ENCODE peak calls at places on chromosome 20, in seven cellular contexts. N is left ventricle myocardium inferior, X is body of pancreas, Y is hepatocyte, Q is uterus, Z is heart left ventricle, O is thoracic aorta. A is an unnamed sample.
A peak's percentile ranks its signal among the peaks of the same experiment; 100 is the strongest.

GRCh38 chr20:45346291-45346718 is 1.9 kb downstream of the SDC4 start:
- DNase-seq in N (no peak), X (no peak), Y (no peak), Q (no peak), Z (no peak), O (no peak), A (peak; percentile 47)

GRCh38 chr20:444117-444516 is 18.2 kb downstream of the TBC1D20 start:
- DNase-seq in N (no peak), X (no peak), Y (no peak), Q (no peak), Z (no peak), O (no peak), A (no peak)

GRCh38 chr20:13009682-13010406 is 1.1 kb downstream of the SPTLC3 start:
- DNase-seq in N (no peak), X (peak; percentile 81), Y (peak; percentile 59), Q (peak; percentile 17), Z (peak; percentile 55), O (peak; percentile 3), A (no peak)

GRCh38 chr20:51028616-51029263 is 5.8 kb upstream of the KCNG1 start:
- DNase-seq in N (no peak), X (no peak), Y (no peak), Q (no peak), Z (no peak), O (no peak), A (no peak)

GRCh38 chr20:10219452-10219791 is 792 bp downstream of the SNAP25 start:
- DNase-seq in N (peak; percentile 70), X (peak; percentile 69), Y (peak; percentile 93), Q (peak; percentile 80), Z (peak; percentile 59), O (peak; percentile 16), A (peak; percentile 63)

GRCh38 chr20:25706793-25707192 is 10.1 kb upstream of the ZNF337 start:
- DNase-seq in N (no peak), X (no peak), Y (no peak), Q (no peak), Z (no peak), O (no peak), A (no peak)

GRCh38 chr20:4027590-4028265 is 12.4 kb upstream of the RNF24 start:
- DNase-seq in N (no peak), X (no peak), Y (no peak), Q (no peak), Z (no peak), O (no peak), A (no peak)

GRCh38 chr20:46791722-46792416 is 82.4 kb downstream of the SLC2A10 start:
- DNase-seq in N (no peak), X (no peak), Y (no peak), Q (no peak), Z (no peak), O (no peak), A (no peak)

GRCh38 chr20:33908351-33908750 is 85.4 kb upstream of the RALY start:
- DNase-seq in N (no peak), X (no peak), Y (no peak), Q (no peak), Z (no peak), O (no peak), A (no peak)

GRCh38 chr20:24653306-24653705 is 183.9 kb downstream of the SYNDIG1 start:
- DNase-seq in N (no peak), X (no peak), Y (peak; percentile 68), Q (no peak), Z (no peak), O (no peak), A (peak; percentile 31)

GRCh38 chr20:21505161-21505809 is 8.6 kb downstream of the NKX2-2 start:
- DNase-seq in N (peak; percentile 48), X (peak; percentile 66), Y (peak; percentile 85), Q (peak; percentile 41), Z (peak; percentile 36), O (peak; percentile 25), A (peak; percentile 52)

GRCh38 chr20:2178328-2179232 is 77.0 kb downstream of the STK35 start:
- DNase-seq in N (no peak), X (no peak), Y (no peak), Q (peak; percentile 48), Z (no peak), O (no peak), A (no peak)

GRCh38 chr20:53595018-53595378 is 1.4 kb upstream of the ZNF217 start:
- DNase-seq in N (no peak), X (no peak), Y (no peak), Q (no peak), Z (no peak), O (no peak), A (no peak)

GRCh38 chr20:53599039-53599362 is 5.4 kb upstream of the ZNF217 start:
- DNase-seq in N (no peak), X (no peak), Y (no peak), Q (no peak), Z (no peak), O (no peak), A (peak; percentile 12)

GRCh38 chr20:53597521-53598120 is 4.0 kb upstream of the ZNF217 start:
- DNase-seq in N (no peak), X (no peak), Y (peak; percentile 30), Q (no peak), Z (no peak), O (no peak), A (no peak)

GRCh38 chr20:53598140-53599038 is 4.8 kb upstream of the ZNF217 start:
- DNase-seq in N (no peak), X (no peak), Y (no peak), Q (no peak), Z (no peak), O (no peak), A (peak; percentile 45)

GRCh38 chr20:53597085-53597482 is 3.4 kb upstream of the ZNF217 start:
- DNase-seq in N (no peak), X (peak; percentile 44), Y (peak; percentile 56), Q (no peak), Z (no peak), O (no peak), A (no peak)
- H3K4me3 ChIP-seq in N (no peak overlapping the region), X (no peak overlapping the region), Y (peak overlapping the region; percentile 1), Q (no peak overlapping the region), Z (no peak overlapping the region), O (no peak overlapping the region), A (no peak overlapping the region)

GRCh38 chr20:43936805-43937204 is 22.2 kb downstream of the TOX2 start:
- DNase-seq in N (no peak), X (no peak), Y (no peak), Q (no peak), Z (no peak), O (no peak), A (no peak)
- H3K4me1 ChIP-seq in N (peaks cover 22% of the 10 kb centered on the region), X (peaks cover 15% of the 10 kb centered on the region), Y (peaks cover 5% of the 10 kb centered on the region), Q (no peaks in the 10 kb centered on the region), Z (no peaks in the 10 kb centered on the region), O (peaks cover 60% of the 10 kb centered on the region), A (peaks cover 8% of the 10 kb centered on the region)

GRCh38 chr20:23371496-23371895 is 9.5 kb downstream of the GZF1 start:
- DNase-seq in N (no peak), X (no peak), Y (no peak), Q (no peak), Z (no peak), O (no peak), A (no peak)

GRCh38 chr20:23370873-23371272 is 8.9 kb downstream of the GZF1 start:
- DNase-seq in N (no peak), X (no peak), Y (no peak), Q (no peak), Z (no peak), O (no peak), A (no peak)

GRCh38 chr20:23369424-23369823 is 7.4 kb downstream of the GZF1 start:
- DNase-seq in N (no peak), X (no peak), Y (no peak), Q (no peak), Z (no peak), O (no peak), A (no peak)

GRCh38 chr20:23368316-23369110 is 6.5 kb downstream of the GZF1 start:
- DNase-seq in N (no peak), X (no peak), Y (no peak), Q (no peak), Z (no peak), O (no peak), A (no peak)

DNA sequence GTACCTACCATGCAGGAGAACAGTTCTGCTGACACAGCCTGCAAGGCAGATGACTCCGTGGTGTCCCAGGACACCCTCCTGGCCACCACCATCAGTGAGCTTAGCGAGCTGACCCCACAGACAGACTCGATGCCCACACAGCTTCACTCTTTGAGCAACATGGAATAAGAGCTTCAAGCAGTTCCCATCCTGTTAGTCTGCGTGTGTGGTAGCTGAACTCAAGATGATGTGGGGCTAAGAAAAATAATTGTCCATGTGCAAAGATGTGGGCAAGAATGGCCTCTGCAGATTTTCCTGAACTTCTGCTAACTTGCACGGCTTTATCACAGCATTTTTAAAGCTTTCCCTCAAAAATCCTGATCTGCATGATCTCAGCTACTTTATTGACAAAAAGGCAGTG is 8.3 kb downstream of the GZF1 start:
- DNase-seq in N (no peak), X (no peak), Y (no peak), Q (no peak), Z (no peak), O (no peak), A (no peak)
- H3K36me3 ChIP-seq in N (peaks cover 83% of the 10 kb centered on the region), X (no peaks in the 10 kb centered on the region), Y (no peaks in the 10 kb centered on the region), Q (no peaks in the 10 kb centered on the region), Z (peaks cover 94% of the 10 kb centered on the region), O (peaks cover 33% of the 10 kb centered on the region), A (peaks cover 74% of the 10 kb centered on the region)

DNA sequence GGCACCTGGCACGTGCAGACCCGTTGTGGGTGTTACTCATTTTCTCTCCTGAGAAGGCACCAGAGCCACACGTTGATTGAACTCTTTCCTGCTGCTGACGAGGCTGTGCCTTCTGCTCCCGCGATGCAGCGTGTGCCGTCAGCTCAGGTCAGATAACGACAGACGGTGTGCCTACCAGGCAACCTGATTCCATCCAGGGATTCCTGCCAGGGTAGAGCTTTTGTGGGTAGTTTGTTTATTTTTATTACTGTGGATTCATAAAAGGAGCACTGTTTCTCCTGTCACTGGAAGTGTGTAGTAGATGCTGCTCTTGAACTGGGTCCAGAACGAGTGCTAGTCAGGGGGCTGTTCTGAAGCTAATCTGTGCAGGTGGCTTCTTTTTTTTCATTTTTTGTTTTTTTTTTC is 20.7 kb downstream of the PRPF6 start:
- DNase-seq in N (no peak), X (peak; percentile 46), Y (no peak), Q (no peak), Z (no peak), O (no peak), A (no peak)
- H3K4me3 ChIP-seq in N (no peak overlapping the region), X (no peak overlapping the region), Y (no peak overlapping the region), Q (no peak overlapping the region), Z (no peak overlapping the region), O (no peak overlapping the region), A (no peak overlapping the region)

DNA sequence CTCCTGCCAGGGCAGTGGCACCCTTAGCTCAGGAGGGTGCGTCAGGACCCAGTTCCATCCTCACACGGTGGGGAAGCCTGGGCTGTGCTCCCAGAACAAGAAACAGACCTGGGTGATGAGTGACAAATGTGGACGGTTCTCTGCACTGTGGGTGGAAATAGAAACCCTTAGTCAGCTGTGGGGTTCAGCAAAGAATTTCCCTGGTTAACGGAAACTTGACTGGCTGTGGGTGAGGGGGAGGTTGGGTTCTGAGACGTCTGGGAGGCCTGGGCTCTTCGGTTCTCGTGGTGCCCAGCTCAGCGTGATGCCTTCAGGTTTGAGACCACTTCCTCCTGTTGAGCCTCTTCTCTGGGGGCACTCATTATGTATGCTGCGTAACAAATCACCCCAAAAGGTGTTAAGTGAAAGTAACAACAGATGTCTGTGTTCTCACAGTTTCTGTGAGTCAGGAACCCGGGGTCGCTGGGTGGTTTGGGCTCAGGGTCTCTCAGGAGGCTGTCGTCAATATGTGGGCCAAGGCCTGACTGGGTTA is 53.1 kb upstream of the FAM83D start:
- DNase-seq in N (no peak), X (no peak), Y (no peak), Q (no peak), Z (no peak), O (no peak), A (peak; percentile 48)
- H3K4me1 ChIP-seq in N (peaks cover 51% of the 10 kb centered on the region), X (peaks cover 11% of the 10 kb centered on the region), Y (no peaks in the 10 kb centered on the region), Q (no peaks in the 10 kb centered on the region), Z (peaks cover 18% of the 10 kb centered on the region), O (no peaks in the 10 kb centered on the region), A (no peaks in the 10 kb centered on the region)

A was measured in tibial artery.